ENCODE peak calls at places on chromosomes 5 and 9, in ten cellular contexts. Q is cardiac fibroblast, F is astrocyte of the spinal cord, U is PC-9, R is left ventricle myocardium inferior, Z is transverse colon, V is endothelial cell of umbilical vein, H is Calu3, L is H1, Y is prostate gland. K is an unnamed sample.

GRCh38 chr5:164119806-164120440 is 614.5 kb downstream of the MAT2B start:
- DNase-seq in Q (peak), U (no peak), L (no peak), Y (no peak), F (peak), Z (no peak), R (no peak), H (peak), V (peak), K (peak)

GRCh38 chr5:169424956-169425318 is 124.0 kb upstream of the SLIT3 start:
- DNase-seq in H (no peak), L (no peak), Y (no peak), U (no peak), Q (peak), R (no peak), V (no peak), F (no peak), Z (no peak), K (no peak)

GRCh38 chr5:167623354-167623753 is 668.1 kb upstream of the WWC1 start:
- DNase-seq in Y (no peak), Z (no peak), H (no peak), U (no peak), R (no peak), Q (no peak), V (no peak), L (no peak), F (peak), K (no peak)

GRCh38 chr5:158140120-158140778 is 281.3 kb upstream of the CLINT1 start:
- DNase-seq in Q (peak), L (no peak), U (no peak), H (no peak), V (no peak), Z (no peak), F (no peak), Y (no peak), R (peak), K (no peak)

GRCh38 chr5:158317507-158317906 is 458.6 kb upstream of the CLINT1 start:
- DNase-seq in Y (peak), H (no peak), Q (no peak), L (no peak), Z (peak), F (no peak), U (no peak), V (no peak), R (no peak), K (no peak)

GRCh38 chr5:393846-394275 is 49.1 kb upstream of the EXOC3 start:
- DNase-seq in Z (no peak), U (no peak), F (no peak), Q (peak), V (no peak), R (no peak), H (no peak), L (no peak), Y (peak), K (no peak)

GRCh38 chr9:126378761-126379160 is 52.1 kb downstream of the MVB12B start:
- DNase-seq in R (no peak), U (no peak), Z (peak), F (no peak), Y (no peak), H (no peak), Q (no peak), L (no peak), V (no peak), K (no peak)

GRCh38 chr5:9490494-9491097 is 55.3 kb downstream of the SEMA5A start:
- DNase-seq in U (no peak), Y (no peak), Q (no peak), H (no peak), R (no peak), V (no peak), L (no peak), Z (no peak), F (no peak), K (no peak)

GRCh38 chr5:132417889-132418432 is 48.5 kb downstream of the SLC22A5 start:
- DNase-seq in H (no peak), U (no peak), Z (no peak), V (no peak), R (no peak), L (no peak), F (no peak), Q (no peak), Y (no peak), K (no peak)

GRCh38 chr5:125505062-125505461 is 758.6 kb upstream of the ZNF608 start:
- DNase-seq in Y (no peak), U (no peak), Q (no peak), H (no peak), Z (no peak), F (no peak), L (no peak), V (no peak), R (no peak), K (no peak)

DNA sequence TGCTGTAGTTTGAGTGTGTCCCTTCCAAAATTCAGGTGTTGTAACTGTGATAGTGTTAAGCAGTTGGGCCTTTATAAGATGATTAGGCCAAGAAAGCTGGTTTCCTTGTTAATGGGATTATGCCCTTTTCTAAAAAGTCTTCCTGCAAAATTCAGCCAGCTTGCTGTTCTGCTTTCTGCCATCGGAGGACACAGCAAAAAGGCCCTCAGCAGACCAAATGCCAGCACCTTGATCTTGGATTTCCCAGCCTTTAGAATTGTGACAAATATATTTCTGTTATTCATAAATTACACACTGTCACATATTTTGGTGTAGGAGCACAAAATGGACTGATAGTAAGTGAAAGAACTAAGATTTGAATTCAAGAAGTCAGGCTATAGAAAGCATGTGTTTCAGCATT is 203.2 kb downstream of the IZUMO3 start:
- DNase-seq in H (no peak), Y (no peak), R (no peak), F (no peak), U (no peak), L (no peak), Q (no peak), V (no peak), Z (no peak), K (no peak)
- TF ChIP-seq CTCF in H (no peak), Y (no peak), R (no peak), F (no peak), U (no peak), L (peak), Q (no peak), V (no peak), Z (no peak), K (no peak)

DNA sequence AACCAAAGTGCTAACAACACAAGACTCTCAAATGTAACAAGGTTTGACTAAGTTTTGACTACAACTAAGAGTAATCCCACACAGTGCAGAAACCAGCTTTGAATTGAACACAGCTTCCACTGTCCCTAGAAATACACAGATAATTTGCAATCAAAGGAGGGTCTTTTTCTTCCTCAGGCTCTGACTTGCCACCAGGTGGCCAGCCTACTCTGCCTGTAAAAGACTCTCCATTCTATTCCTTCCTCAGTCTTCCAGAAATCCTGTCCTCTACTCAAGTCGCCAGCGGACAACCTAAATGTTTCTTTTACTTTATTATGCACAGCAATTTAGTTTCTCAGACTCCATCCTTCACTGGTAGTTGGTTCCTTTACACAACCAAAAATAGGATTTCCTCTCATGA is 32.2 kb upstream of the MCTP1 start:
- DNase-seq in U (no peak), R (no peak), F (no peak), V (no peak), Q (no peak), L (no peak), H (no peak), Z (no peak), Y (no peak), K (no peak)
- TF ChIP-seq CTCF in U (peak), R (no peak), F (peak), V (no peak), Q (peak), L (peak), H (peak), Z (no peak), Y (no peak), K (no peak)

GRCh38 chr9:2228132-2228531 is 213.0 kb downstream of the SMARCA2 start:
- DNase-seq in Y (no peak), F (no peak), U (no peak), V (peak), H (peak), Z (peak), R (no peak), L (peak), Q (peak), K (peak)
- TF ChIP-seq CTCF in Y (no peak), F (peak), U (peak), V (peak), H (no peak), Z (peak), R (peak), L (peak), Q (peak), K (no peak)

GRCh38 chr9:114507726-114508125 is 2.5 kb upstream of the WHRN start:
- DNase-seq in F (no peak), U (peak), H (peak), Z (no peak), V (peak), L (no peak), Y (no peak), Q (peak), R (no peak), K (peak)
- TF ChIP-seq CTCF in F (peak), U (peak), H (no peak), Z (peak), V (no peak), L (peak), Y (peak), Q (peak), R (peak), K (peak)

DNA sequence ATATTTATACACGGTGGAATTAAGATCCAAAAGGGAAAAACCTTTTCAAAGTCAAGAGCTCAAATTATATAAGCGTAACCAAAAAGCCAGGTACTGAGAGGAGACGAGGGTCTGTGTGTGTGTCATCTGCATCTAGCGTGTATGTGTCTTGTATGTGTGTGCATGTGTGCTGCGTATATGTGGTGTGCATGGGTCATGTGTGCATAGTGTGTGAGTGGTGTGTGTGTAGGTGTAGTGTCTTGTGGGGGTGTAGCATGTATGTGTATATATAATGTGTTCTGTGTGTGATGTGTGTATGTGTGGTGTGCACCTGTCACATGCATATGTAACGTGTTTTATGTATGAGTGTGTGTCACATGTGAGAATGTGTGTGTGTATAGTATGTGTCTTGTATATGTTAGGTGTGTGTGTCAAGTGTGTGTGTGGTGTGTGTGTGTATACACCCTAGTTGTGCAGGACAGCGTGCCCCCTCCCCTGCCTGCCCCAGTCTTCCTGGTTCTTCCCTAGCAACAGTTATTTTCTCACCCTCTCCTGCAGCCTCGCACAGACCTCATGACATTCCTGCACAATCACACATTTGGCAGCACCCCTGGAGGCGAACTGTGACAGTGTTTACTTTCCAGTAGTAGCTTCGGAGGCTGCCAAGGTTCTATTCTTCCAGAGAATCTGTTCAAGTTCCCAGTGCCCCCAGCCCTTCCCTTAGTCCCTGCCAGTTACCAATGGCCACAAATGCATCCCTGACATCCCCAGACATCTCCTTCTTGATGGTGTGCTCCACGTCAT is 27.1 kb upstream of the TNIP1 start:
- DNase-seq in H (peak), F (peak), V (no peak), Z (peak), Y (peak), Q (peak), L (no peak), U (no peak), R (peak), K (peak)
- TF ChIP-seq CTCF in H (peak), F (no peak), V (no peak), Z (no peak), Y (no peak), Q (no peak), L (no peak), U (no peak), R (peak), K (no peak)

DNA sequence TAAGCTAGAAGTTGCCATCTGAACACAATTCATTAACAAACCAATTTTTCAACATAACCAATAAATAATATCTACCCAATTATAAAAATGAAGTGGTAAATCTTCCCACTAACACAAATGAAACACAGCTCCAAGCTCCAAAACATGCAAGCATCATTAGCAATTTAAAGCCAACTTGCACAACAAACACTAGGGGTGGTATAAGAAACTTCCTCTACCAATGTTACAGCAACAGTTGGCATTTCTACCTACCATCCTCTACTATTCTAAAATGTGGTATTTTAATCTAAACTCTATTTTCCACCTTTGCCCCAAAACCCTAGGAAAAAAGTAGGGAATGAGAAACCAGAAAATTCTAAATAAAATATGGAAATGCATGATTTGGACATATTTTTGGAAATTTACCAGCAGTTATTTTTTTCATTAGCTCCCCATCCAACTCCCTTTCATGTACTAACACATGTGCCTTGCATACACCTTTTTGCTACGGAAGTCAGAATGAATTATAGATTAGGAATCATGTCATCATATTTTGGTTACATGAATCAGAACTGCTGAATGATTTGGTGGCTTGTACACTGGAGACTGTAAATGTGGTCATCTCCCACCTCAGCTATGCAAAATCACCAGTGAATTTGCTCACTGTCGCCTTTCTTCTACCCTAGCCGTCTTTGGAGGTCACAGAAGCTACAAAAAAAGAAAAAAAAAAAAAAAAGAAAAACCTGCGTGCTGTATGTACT is 4.1 kb downstream of the NR6A1 start:
- DNase-seq in V (no peak), Q (no peak), U (no peak), R (no peak), F (no peak), H (no peak), L (no peak), Z (no peak), Y (no peak), K (no peak)
- TF ChIP-seq CTCF in V (no peak), Q (peak), U (no peak), R (no peak), F (no peak), H (no peak), L (no peak), Z (no peak), Y (peak), K (peak)

GRCh38 chr5:16957305-16958165 is 21.4 kb upstream of the MYO10 start:
- DNase-seq in U (no peak), F (peak), H (no peak), Z (no peak), Y (no peak), L (no peak), V (peak), Q (peak), R (no peak), K (peak)

GRCh38 chr5:16952968-16953671 is 17.0 kb upstream of the MYO10 start:
- DNase-seq in Z (no peak), F (no peak), L (no peak), V (no peak), R (no peak), H (no peak), Y (no peak), U (no peak), Q (no peak), K (no peak)

DNA sequence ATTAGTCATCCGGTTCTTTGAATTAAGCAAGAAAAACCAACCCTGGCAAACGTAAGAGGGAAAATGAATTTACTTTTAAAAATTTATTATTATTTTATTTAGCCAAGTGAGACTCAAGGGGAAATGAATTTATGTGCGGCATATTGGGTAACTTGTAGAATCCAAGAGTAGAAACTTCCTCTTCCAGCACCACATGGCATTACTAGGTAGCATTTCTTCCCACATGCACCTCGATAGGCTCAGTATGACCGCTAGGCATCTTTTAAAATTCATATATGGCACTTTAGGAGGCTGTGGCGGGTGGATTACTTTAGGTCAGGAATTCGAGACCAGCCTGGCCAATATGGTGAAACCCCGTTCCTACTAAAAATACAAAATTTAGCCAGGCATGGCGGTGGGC is 17.6 kb upstream of the MYO10 start:
- DNase-seq in U (no peak), H (no peak), Y (no peak), Q (no peak), R (no peak), F (no peak), L (no peak), V (no peak), Z (no peak), K (no peak)
- TF ChIP-seq CTCF in U (no peak), H (no peak), Y (no peak), Q (no peak), R (no peak), F (no peak), L (no peak), V (no peak), Z (no peak), K (no peak)

GRCh38 chr5:151448038-151448985 is 909 bp downstream of the SLC36A1 start:
- DNase-seq in F (no peak), Q (no peak), Z (peak), R (no peak), V (peak), U (peak), Y (peak), L (peak), H (peak), K (peak)
- TF ChIP-seq CTCF in F (peak), Q (peak), Z (no peak), R (no peak), V (no peak), U (no peak), Y (no peak), L (no peak), H (no peak), K (no peak)

DNA sequence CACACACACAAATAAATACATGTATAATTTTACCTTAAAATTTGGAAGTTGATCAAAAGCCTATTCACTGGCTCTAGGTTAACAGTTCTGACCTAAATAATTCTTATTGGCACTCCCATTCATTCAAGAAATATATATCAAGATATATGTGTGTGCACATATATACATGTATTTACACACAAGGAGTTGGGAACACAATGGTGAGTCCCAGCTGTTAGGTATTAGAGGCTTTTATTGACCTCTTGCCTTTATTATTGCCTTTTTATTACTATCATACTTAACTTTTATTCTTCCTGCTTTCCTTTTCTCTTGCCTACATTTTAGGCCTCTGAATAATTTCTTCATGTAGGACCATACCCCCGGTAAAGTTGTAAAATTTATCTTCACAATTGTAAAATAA is 25.0 kb downstream of the CCDC152 start:
- DNase-seq in Y (no peak), Q (no peak), Z (no peak), L (no peak), H (no peak), F (no peak), V (no peak), R (no peak), U (no peak), K (no peak)
- TF ChIP-seq CTCF in Y (no peak), Q (no peak), Z (no peak), L (no peak), H (no peak), F (no peak), V (no peak), R (no peak), U (no peak), K (no peak)

K was measured in MCF 10A.